ENCODE peak calls at places on chromosomes 1 and 21, in nine cellular contexts. One of them, this sample, is unnamed.

GRCh38 chr1:63475761-63476160 is 47.3 kb downstream of the ITGB3BP start:
- DNase-seq in heart right ventricle: no peak
- DNase-seq in adrenal gland: no peak
- DNase-seq in mammary epithelial cell: no peak
- DNase-seq in cardiac muscle cell: no peak
- DNase-seq in astrocyte of the spinal cord: no peak
- DNase-seq in psoas muscle: no peak
- DNase-seq in left lung: no peak
- DNase-seq in uterus: no peak
- DNase-seq in this sample: no peak

GRCh38 chr1:89724369-89725015 is 91.6 kb downstream of the LRRC8C start:
- DNase-seq in heart right ventricle: peak
- DNase-seq in psoas muscle: peak
- DNase-seq in cardiac muscle cell: peak
- DNase-seq in mammary epithelial cell: peak
- DNase-seq in astrocyte of the spinal cord: no peak
- DNase-seq in uterus: no peak
- DNase-seq in adrenal gland: no peak
- DNase-seq in left lung: no peak
- DNase-seq in this sample: no peak

GRCh38 chr1:196324345-196324744 is 283.9 kb downstream of the KCNT2 start:
- DNase-seq in adrenal gland: no peak
- DNase-seq in mammary epithelial cell: no peak
- DNase-seq in psoas muscle: no peak
- DNase-seq in heart right ventricle: no peak
- DNase-seq in left lung: no peak
- DNase-seq in uterus: no peak
- DNase-seq in astrocyte of the spinal cord: peak
- DNase-seq in cardiac muscle cell: no peak
- DNase-seq in this sample: no peak

GRCh38 chr21:41360072-41360821 is 1.6 kb upstream of the MX2 start:
- DNase-seq in heart right ventricle: no peak
- DNase-seq in cardiac muscle cell: peak
- DNase-seq in astrocyte of the spinal cord: no peak
- DNase-seq in mammary epithelial cell: peak
- DNase-seq in uterus: peak
- DNase-seq in adrenal gland: no peak
- DNase-seq in left lung: no peak
- DNase-seq in psoas muscle: peak
- DNase-seq in this sample: no peak

GRCh38 chr1:154221815-154222081 is 993 bp downstream of the UBAP2L start:
- DNase-seq in heart right ventricle: no peak
- DNase-seq in astrocyte of the spinal cord: peak
- DNase-seq in uterus: no peak
- DNase-seq in cardiac muscle cell: peak
- DNase-seq in mammary epithelial cell: peak
- DNase-seq in left lung: no peak
- DNase-seq in adrenal gland: no peak
- DNase-seq in psoas muscle: no peak
- DNase-seq in this sample: peak

GRCh38 chr1:42682739-42683529 is 716 bp downstream of the YBX1 start:
- DNase-seq in cardiac muscle cell: peak
- DNase-seq in psoas muscle: peak
- DNase-seq in mammary epithelial cell: peak
- DNase-seq in heart right ventricle: peak
- DNase-seq in astrocyte of the spinal cord: peak
- DNase-seq in adrenal gland: peak
- DNase-seq in uterus: peak
- DNase-seq in left lung: peak
- DNase-seq in this sample: no peak

GRCh38 chr1:17545354-17545753 is 5.9 kb downstream of the ARHGEF10L start:
- DNase-seq in left lung: no peak
- DNase-seq in cardiac muscle cell: peak
- DNase-seq in astrocyte of the spinal cord: peak
- DNase-seq in uterus: no peak
- DNase-seq in psoas muscle: no peak
- DNase-seq in adrenal gland: no peak
- DNase-seq in mammary epithelial cell: peak
- DNase-seq in heart right ventricle: no peak
- DNase-seq in this sample: no peak

GRCh38 chr1:93275634-93276295 is 69.9 kb upstream of the DR1 start:
- DNase-seq in mammary epithelial cell: peak
- DNase-seq in adrenal gland: no peak
- DNase-seq in uterus: no peak
- DNase-seq in cardiac muscle cell: no peak
- DNase-seq in left lung: no peak
- DNase-seq in psoas muscle: no peak
- DNase-seq in astrocyte of the spinal cord: no peak
- DNase-seq in heart right ventricle: no peak
- DNase-seq in this sample: no peak

GRCh38 chr1:165075725-165076370 is 280.7 kb downstream of the LMX1A start:
- DNase-seq in left lung: no peak
- DNase-seq in psoas muscle: no peak
- DNase-seq in heart right ventricle: no peak
- DNase-seq in adrenal gland: peak
- DNase-seq in cardiac muscle cell: peak
- DNase-seq in astrocyte of the spinal cord: peak
- DNase-seq in mammary epithelial cell: no peak
- DNase-seq in uterus: peak
- DNase-seq in this sample: no peak

GRCh38 chr1:110756506-110756905 is 81.8 kb upstream of the KCNA3 start:
- DNase-seq in astrocyte of the spinal cord: no peak
- DNase-seq in cardiac muscle cell: no peak
- DNase-seq in left lung: no peak
- DNase-seq in mammary epithelial cell: no peak
- DNase-seq in uterus: no peak
- DNase-seq in heart right ventricle: peak
- DNase-seq in psoas muscle: no peak
- DNase-seq in adrenal gland: no peak
- DNase-seq in this sample: no peak

GRCh38 chr1:240086726-240087125 is 5.0 kb upstream of the FMN2 start:
- DNase-seq in left lung: no peak
- DNase-seq in uterus: no peak
- DNase-seq in mammary epithelial cell: no peak
- DNase-seq in psoas muscle: no peak
- DNase-seq in astrocyte of the spinal cord: no peak
- DNase-seq in heart right ventricle: no peak
- DNase-seq in cardiac muscle cell: no peak
- DNase-seq in adrenal gland: no peak
- DNase-seq in this sample: no peak

GRCh38 chr1:231020816-231021215 is 19.2 kb downstream of the FAM89A start:
- DNase-seq in cardiac muscle cell: peak
- DNase-seq in left lung: no peak
- DNase-seq in psoas muscle: no peak
- DNase-seq in mammary epithelial cell: no peak
- DNase-seq in adrenal gland: no peak
- DNase-seq in astrocyte of the spinal cord: peak
- DNase-seq in heart right ventricle: no peak
- DNase-seq in uterus: no peak
- DNase-seq in this sample: no peak

GRCh38 chr1:175514309-175515001 is 228.9 kb downstream of the TNR start:
- DNase-seq in left lung: no peak
- DNase-seq in cardiac muscle cell: peak
- DNase-seq in psoas muscle: no peak
- DNase-seq in astrocyte of the spinal cord: peak
- DNase-seq in adrenal gland: no peak
- DNase-seq in heart right ventricle: no peak
- DNase-seq in uterus: no peak
- DNase-seq in mammary epithelial cell: peak
- DNase-seq in this sample: peak

GRCh38 chr1:33060579-33061083 is 20.3 kb upstream of the AZIN2 start:
- DNase-seq in adrenal gland: no peak
- DNase-seq in psoas muscle: peak
- DNase-seq in heart right ventricle: peak
- DNase-seq in uterus: no peak
- DNase-seq in astrocyte of the spinal cord: peak
- DNase-seq in left lung: no peak
- DNase-seq in mammary epithelial cell: peak
- DNase-seq in cardiac muscle cell: peak
- DNase-seq in this sample: peak

GRCh38 chr1:12556368-12556930 is 61.6 kb downstream of the DHRS3 start:
- DNase-seq in astrocyte of the spinal cord: peak
- DNase-seq in uterus: peak
- DNase-seq in heart right ventricle: peak
- DNase-seq in cardiac muscle cell: peak
- DNase-seq in adrenal gland: no peak
- DNase-seq in psoas muscle: peak
- DNase-seq in left lung: peak
- DNase-seq in mammary epithelial cell: no peak
- DNase-seq in this sample: peak

GRCh38 chr21:37644666-37645065 is 271.6 kb downstream of the KCNJ6 start:
- DNase-seq in astrocyte of the spinal cord: no peak
- DNase-seq in cardiac muscle cell: peak
- DNase-seq in adrenal gland: no peak
- DNase-seq in heart right ventricle: no peak
- DNase-seq in psoas muscle: no peak
- DNase-seq in uterus: no peak
- DNase-seq in mammary epithelial cell: no peak
- DNase-seq in left lung: no peak
- DNase-seq in this sample: no peak

DNA sequence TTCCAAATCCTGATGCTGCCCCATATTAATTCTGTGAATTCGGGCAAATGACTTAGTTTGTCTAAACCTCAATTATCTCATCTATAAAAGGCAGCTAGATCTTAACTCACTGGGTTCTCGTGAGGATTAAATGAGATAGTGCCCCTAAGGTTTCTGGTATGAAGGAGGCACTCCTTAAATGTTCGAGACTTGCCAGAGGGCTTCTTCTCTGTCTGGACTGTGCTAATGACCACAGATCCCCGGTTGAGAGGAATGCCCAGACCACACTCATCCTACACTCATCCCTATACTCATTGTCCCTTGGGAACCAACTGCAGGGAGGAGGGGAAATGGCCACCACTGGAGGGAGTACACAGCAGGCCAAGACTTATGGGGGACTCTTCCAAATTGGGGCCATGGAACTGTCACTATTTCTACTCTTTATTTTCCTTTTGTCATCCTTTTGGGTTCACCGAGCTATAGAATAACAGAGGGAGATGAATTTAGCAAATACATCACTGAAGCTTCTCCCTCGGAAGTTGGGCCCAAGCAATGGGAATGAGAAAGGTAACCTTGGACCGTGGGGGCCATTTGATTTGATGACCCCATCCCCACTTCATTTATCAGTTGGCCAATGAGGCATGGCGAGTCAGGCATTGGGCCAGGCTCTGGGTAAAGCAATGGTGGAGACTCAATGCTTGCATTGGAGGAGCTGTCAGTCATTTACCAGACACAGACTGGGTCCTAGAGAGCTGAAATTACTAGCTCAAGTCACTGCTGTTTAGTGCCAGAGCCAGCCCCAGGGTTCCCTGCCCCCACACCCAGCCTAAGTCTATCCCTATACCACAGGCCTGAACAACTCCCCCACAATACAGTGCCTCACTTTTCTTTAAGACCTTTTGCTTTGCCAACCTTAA is 5.1 kb downstream of the ATF3 start:
- DNase-seq in uterus: no peak
- DNase-seq in psoas muscle: no peak
- DNase-seq in adrenal gland: no peak
- DNase-seq in astrocyte of the spinal cord: no peak
- DNase-seq in cardiac muscle cell: no peak
- DNase-seq in heart right ventricle: no peak
- DNase-seq in left lung: no peak
- DNase-seq in mammary epithelial cell: no peak
- DNase-seq in this sample: no peak
- H3K4me3 ChIP-seq in uterus: no peak
- H3K4me3 ChIP-seq in psoas muscle: no peak
- H3K4me3 ChIP-seq in adrenal gland: no peak
- H3K4me3 ChIP-seq in astrocyte of the spinal cord: no peak
- H3K4me3 ChIP-seq in cardiac muscle cell: no peak
- H3K4me3 ChIP-seq in heart right ventricle: no peak
- H3K4me3 ChIP-seq in left lung: no peak
- H3K4me3 ChIP-seq in mammary epithelial cell: no peak
- H3K4me3 ChIP-seq in this sample: no peak

GRCh38 chr1:185787238-185787637 is 53.0 kb downstream of the HMCN1 start:
- DNase-seq in left lung: no peak
- DNase-seq in astrocyte of the spinal cord: no peak
- DNase-seq in uterus: no peak
- DNase-seq in psoas muscle: no peak
- DNase-seq in mammary epithelial cell: no peak
- DNase-seq in cardiac muscle cell: no peak
- DNase-seq in adrenal gland: no peak
- DNase-seq in heart right ventricle: no peak
- DNase-seq in this sample: no peak

GRCh38 chr1:185789846-185790735 is 55.9 kb downstream of the HMCN1 start:
- DNase-seq in psoas muscle: no peak
- DNase-seq in heart right ventricle: no peak
- DNase-seq in uterus: no peak
- DNase-seq in cardiac muscle cell: peak
- DNase-seq in left lung: no peak
- DNase-seq in astrocyte of the spinal cord: peak
- DNase-seq in mammary epithelial cell: peak
- DNase-seq in adrenal gland: no peak
- DNase-seq in this sample: peak

GRCh38 chr1:185786524-185786923 is 52.3 kb downstream of the HMCN1 start:
- DNase-seq in heart right ventricle: no peak
- DNase-seq in adrenal gland: no peak
- DNase-seq in psoas muscle: no peak
- DNase-seq in left lung: no peak
- DNase-seq in cardiac muscle cell: no peak
- DNase-seq in astrocyte of the spinal cord: peak
- DNase-seq in mammary epithelial cell: no peak
- DNase-seq in uterus: no peak
- DNase-seq in this sample: no peak

GRCh38 chr1:185785586-185785985 is 51.4 kb downstream of the HMCN1 start:
- DNase-seq in mammary epithelial cell: no peak
- DNase-seq in heart right ventricle: no peak
- DNase-seq in psoas muscle: no peak
- DNase-seq in astrocyte of the spinal cord: no peak
- DNase-seq in left lung: no peak
- DNase-seq in cardiac muscle cell: no peak
- DNase-seq in adrenal gland: no peak
- DNase-seq in uterus: no peak
- DNase-seq in this sample: no peak

GRCh38 chr1:185788386-185788785 is 54.2 kb downstream of the HMCN1 start:
- DNase-seq in psoas muscle: no peak
- DNase-seq in uterus: no peak
- DNase-seq in astrocyte of the spinal cord: no peak
- DNase-seq in heart right ventricle: no peak
- DNase-seq in adrenal gland: no peak
- DNase-seq in mammary epithelial cell: no peak
- DNase-seq in left lung: no peak
- DNase-seq in cardiac muscle cell: no peak
- DNase-seq in this sample: no peak
- TF ChIP-seq CTCF in psoas muscle: no peak
- TF ChIP-seq CTCF in uterus: no peak
- TF ChIP-seq CTCF in astrocyte of the spinal cord: no peak
- TF ChIP-seq CTCF in heart right ventricle: no peak
- TF ChIP-seq CTCF in adrenal gland: no peak
- TF ChIP-seq CTCF in mammary epithelial cell: no peak
- TF ChIP-seq CTCF in left lung: no peak
- TF ChIP-seq CTCF in cardiac muscle cell: no peak
- TF ChIP-seq CTCF in this sample: no peak

GRCh38 chr1:2313651-2314296 is 77.6 kb downstream of the MORN1 start:
- DNase-seq in cardiac muscle cell: no peak
- DNase-seq in mammary epithelial cell: no peak
- DNase-seq in uterus: no peak
- DNase-seq in heart right ventricle: no peak
- DNase-seq in astrocyte of the spinal cord: no peak
- DNase-seq in psoas muscle: no peak
- DNase-seq in adrenal gland: no peak
- DNase-seq in left lung: no peak
- DNase-seq in this sample: no peak
- H3K4me3 ChIP-seq in cardiac muscle cell: peak
- H3K4me3 ChIP-seq in mammary epithelial cell: no peak
- H3K4me3 ChIP-seq in uterus: peak
- H3K4me3 ChIP-seq in heart right ventricle: no peak
- H3K4me3 ChIP-seq in astrocyte of the spinal cord: peak
- H3K4me3 ChIP-seq in psoas muscle: peak
- H3K4me3 ChIP-seq in adrenal gland: no peak
- H3K4me3 ChIP-seq in left lung: no peak
- H3K4me3 ChIP-seq in this sample: peak

GRCh38 chr1:159892944-159893343 is 7.0 kb downstream of the CFAP45 start:
- DNase-seq in adrenal gland: no peak
- DNase-seq in cardiac muscle cell: no peak
- DNase-seq in astrocyte of the spinal cord: no peak
- DNase-seq in psoas muscle: no peak
- DNase-seq in heart right ventricle: no peak
- DNase-seq in left lung: no peak
- DNase-seq in uterus: no peak
- DNase-seq in mammary epithelial cell: peak
- DNase-seq in this sample: no peak
- TF ChIP-seq CTCF in adrenal gland: no peak
- TF ChIP-seq CTCF in cardiac muscle cell: no peak
- TF ChIP-seq CTCF in astrocyte of the spinal cord: no peak
- TF ChIP-seq CTCF in psoas muscle: no peak
- TF ChIP-seq CTCF in heart right ventricle: no peak
- TF ChIP-seq CTCF in left lung: no peak
- TF ChIP-seq CTCF in uterus: no peak
- TF ChIP-seq CTCF in mammary epithelial cell: no peak
- TF ChIP-seq CTCF in this sample: no peak